ENCODE peak calls at places on chromosomes 3 and 15, in seven cellular contexts. V is GM23338, Q is endothelial cell of umbilical vein, P is HepG2, T is HCT116, E is K562, F is GM12878. S is an unnamed sample.

GRCh38 chr15:39448409-39448808 is 132.5 kb upstream of the THBS1 start:
- DNase-seq in E (no peak), P (peak; percentile 70), V (no peak), T (no peak), Q (no peak), F (no peak), S (no peak)

GRCh38 chr15:74709011-74709410 is 13.2 kb upstream of the EDC3 start:
- DNase-seq in P (no peak), F (no peak), V (no peak), T (no peak), E (no peak), Q (no peak), S (no peak)

GRCh38 chr3:175065492-175065891 is 206.4 kb downstream of the NAALADL2 start:
- DNase-seq in V (no peak), E (no peak), Q (no peak), P (no peak), F (no peak), T (no peak), S (no peak)

GRCh38 chr15:42444415-42445063 is 46.4 kb downstream of the ZNF106 start:
- DNase-seq in V (peak; percentile 34), P (no peak), Q (no peak), E (peak; percentile 23), T (no peak), F (no peak), S (no peak)

GRCh38 chr15:96054029-96054428 is 276.5 kb upstream of the NR2F2 start:
- DNase-seq in F (no peak), Q (no peak), E (no peak), P (no peak), V (peak; percentile 24), T (no peak), S (no peak)

GRCh38 chr3:172635588-172635987 is 75.3 kb downstream of the NCEH1 start:
- DNase-seq in F (peak; percentile 43), T (peak; percentile 22), P (no peak), Q (peak; percentile 45), E (no peak), V (no peak), S (no peak)

GRCh38 chr3:66499881-66500574 is 794 bp downstream of the LRIG1 start:
- DNase-seq in Q (no peak), V (no peak), F (no peak), P (no peak), T (no peak), E (no peak), S (no peak)

GRCh38 chr15:34365073-34365825 is 1.7 kb downstream of the LPCAT4 start:
- DNase-seq in V (peak; percentile 34), E (no peak), P (no peak), F (no peak), Q (no peak), T (no peak), S (no peak)

GRCh38 chr15:69288531-69289311 is 10.0 kb upstream of the PAQR5 start:
- DNase-seq in F (no peak), V (no peak), P (no peak), T (no peak), E (no peak), Q (no peak), S (no peak)

GRCh38 chr15:33150516-33150915 is 44.0 kb downstream of the FMN1 start:
- DNase-seq in F (no peak), V (no peak), T (no peak), P (no peak), E (no peak), Q (no peak), S (no peak)

GRCh38 chr3:87260270-87260669 is 16.1 kb downstream of the POU1F1 start:
- DNase-seq in P (peak; percentile 39), V (peak; percentile 87), F (no peak), T (peak; percentile 44), Q (peak; percentile 66), E (peak; percentile 12), S (peak; percentile 60)

GRCh38 chr3:120894285-120894684 is 13.7 kb upstream of the STXBP5L start:
- DNase-seq in P (no peak), V (no peak), Q (peak; percentile 48), E (no peak), F (no peak), T (peak; percentile 19), S (no peak)

GRCh38 chr3:9247361-9248231 is 1.9 kb downstream of the SRGAP3 start:
- DNase-seq in T (no peak), V (peak; percentile 27), E (no peak), F (no peak), Q (no peak), P (no peak), S (no peak)

GRCh38 chr15:85354432-85354831 is 26.0 kb upstream of the AKAP13 start:
- DNase-seq in V (no peak), E (no peak), Q (peak; percentile 77), F (no peak), T (no peak), P (no peak), S (no peak)

GRCh38 chr3:60217156-60217911 is 1033.9 kb downstream of the FHIT start:
- DNase-seq in T (no peak), E (no peak), F (no peak), P (no peak), V (peak; percentile 40), Q (no peak), S (no peak)

GRCh38 chr3:124202754-124203153 is 210.8 kb upstream of the ROPN1 start:
- DNase-seq in V (no peak), P (no peak), Q (no peak), T (no peak), E (no peak), F (no peak), S (no peak)
- TF ChIP-seq POLR2AphosphoS5 in V (no peak), P (no peak), Q (no peak), T (no peak), E (no peak), F (no peak), S (no peak)

GRCh38 chr15:72503147-72503546 is 29.0 kb downstream of the ARIH1 start:
- DNase-seq in Q (no peak), E (no peak), P (no peak), F (no peak), V (no peak), T (no peak), S (peak; percentile 47)
- TF ChIP-seq EZH2 in Q (no peak), E (no peak), P (no peak), F (no peak), V (no peak), T (no peak), S (no peak)

DNA sequence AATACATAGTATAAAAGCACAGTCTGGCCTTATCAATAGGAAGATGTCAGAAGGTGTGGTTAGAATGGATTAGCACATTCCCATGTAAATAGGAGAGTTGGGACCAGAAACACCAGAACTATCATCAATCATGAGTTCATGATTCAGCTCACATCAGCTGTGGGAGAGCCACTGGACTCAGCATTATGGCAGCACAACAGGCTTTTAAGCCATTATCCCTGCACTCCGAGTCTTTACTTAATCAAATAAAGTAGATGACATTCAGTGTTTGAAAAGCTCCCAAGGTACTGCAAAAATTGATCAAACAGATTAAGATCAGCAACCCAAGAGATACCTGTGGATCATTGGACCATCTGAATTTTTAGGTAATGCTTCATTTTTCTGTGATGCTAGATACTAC is 24.7 kb downstream of the PARP14 start:
- DNase-seq in P (no peak), T (no peak), V (no peak), F (no peak), E (no peak), Q (no peak), S (no peak)
- H3K27ac ChIP-seq in P (no peak overlapping the region), T (no peak overlapping the region), V (no peak overlapping the region), F (no peak overlapping the region), E (no peak overlapping the region), Q (no peak overlapping the region), S (no peak overlapping the region)

DNA sequence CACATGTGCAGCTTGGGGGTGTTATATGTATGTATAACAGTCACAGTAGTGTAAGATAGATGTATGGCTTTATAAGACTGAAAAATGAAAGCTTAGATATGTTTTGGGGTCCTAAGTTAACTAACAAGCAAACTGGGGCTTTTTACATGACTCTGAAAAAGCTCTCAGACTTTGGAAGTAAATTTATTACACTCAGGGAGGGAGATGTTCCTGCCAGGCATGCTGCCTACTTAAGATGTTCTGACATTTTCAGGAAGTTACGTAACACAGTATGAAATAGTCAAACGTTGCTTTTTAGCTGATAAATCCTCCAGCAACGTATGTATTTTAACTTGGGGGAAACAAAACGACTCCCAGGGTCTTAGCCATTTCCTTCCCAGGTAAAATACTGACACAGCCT is 1.7 kb upstream of the IFT57 start:
- DNase-seq in T (no peak), P (no peak), E (no peak), V (no peak), F (no peak), Q (peak; percentile 6), S (peak; percentile 58)
- TF ChIP-seq POLR2AphosphoS5 in T (no peak), P (no peak), E (no peak), V (no peak), F (no peak), Q (no peak), S (no peak)

GRCh38 chr3:156131799-156132198 is 11.4 kb downstream of the KCNAB1 start:
- DNase-seq in E (no peak), T (no peak), F (no peak), V (no peak), Q (no peak), P (no peak), S (no peak)

GRCh38 chr3:156131241-156131640 is 10.9 kb downstream of the KCNAB1 start:
- DNase-seq in V (no peak), P (no peak), Q (no peak), F (no peak), E (no peak), T (no peak), S (no peak)

GRCh38 chr3:156135921-156136655 is 15.7 kb downstream of the KCNAB1 start:
- DNase-seq in Q (peak; percentile 13), F (no peak), E (peak; percentile 19), P (no peak), T (no peak), V (peak; percentile 41), S (peak; percentile 12)

GRCh38 chr3:156126467-156126866 is 6.1 kb downstream of the KCNAB1 start:
- DNase-seq in V (no peak), F (no peak), E (no peak), T (no peak), Q (no peak), P (no peak), S (no peak)

DNA sequence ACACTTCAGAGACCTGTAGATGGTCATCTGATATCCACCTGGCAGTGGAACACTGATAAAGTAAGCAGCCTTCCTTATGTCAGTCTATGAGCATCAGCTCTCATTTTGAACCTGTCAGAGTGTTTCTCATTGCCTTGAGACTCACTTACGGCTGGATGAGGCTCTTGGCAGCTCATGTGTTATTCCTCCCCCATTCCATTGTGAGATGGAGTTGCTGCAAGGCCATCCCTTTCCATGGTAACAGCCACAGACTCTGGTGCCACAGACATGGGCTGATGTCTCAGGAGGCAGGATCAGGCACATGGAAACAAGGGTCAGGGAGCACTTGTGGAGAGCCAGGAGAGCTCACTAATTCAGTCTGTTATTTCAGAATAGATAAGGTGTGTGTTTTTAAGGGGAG is 11.9 kb downstream of the KCNAB1 start:
- DNase-seq in E (no peak), P (no peak), T (no peak), F (no peak), Q (no peak), V (no peak), S (no peak)
- TF ChIP-seq EZH2 in E (no peak), P (no peak), T (no peak), F (no peak), Q (no peak), V (no peak), S (no peak)

DNA sequence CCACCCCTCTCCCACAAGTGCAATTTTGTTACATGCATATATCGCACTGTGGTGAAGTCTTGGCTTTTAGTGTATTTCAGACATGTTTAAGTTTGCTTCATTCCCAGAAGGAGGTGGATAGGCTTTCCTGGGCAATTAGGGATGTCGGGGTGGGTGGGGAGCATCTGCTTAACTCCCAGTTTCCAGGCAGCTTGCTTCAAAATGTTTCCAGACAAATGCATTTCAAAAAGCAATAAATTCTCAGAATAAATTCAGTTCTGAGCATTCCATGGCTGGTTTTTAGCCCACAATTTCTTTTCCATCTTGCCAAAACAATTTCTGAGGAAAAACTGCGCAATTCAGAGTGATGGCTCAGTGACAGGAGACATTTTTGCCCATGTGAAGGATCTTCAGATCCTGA is 227.6 kb upstream of the ZPLD1 start:
- DNase-seq in Q (no peak), T (no peak), V (no peak), E (no peak), P (no peak), F (no peak), S (no peak)
- H3K27ac ChIP-seq in Q (no peak overlapping the region), T (no peak overlapping the region), V (no peak overlapping the region), E (no peak overlapping the region), P (no peak overlapping the region), F (no peak overlapping the region), S (no peak overlapping the region)